ENCODE peak calls at places on chromosome 2, in four cellular contexts. C is NCI-H2081, B is fibroblast of the conjunctiva, F is mucosa of descending colon. O is an unnamed sample.
A peak's percentile ranks its signal among the peaks of the same experiment; 100 is the strongest.

GRCh38 chr2:2275451-2275850 is 55.6 kb downstream of the MYT1L start:
- DNase-seq in C (no peak), F (no peak), B (no peak), O (no peak)

GRCh38 chr2:54968561-54969218 is 81.6 kb downstream of the RTN4 start:
- DNase-seq in B (no peak), F (no peak), C (no peak), O (no peak)

GRCh38 chr2:75277111-75277510 is 77.8 kb upstream of the TACR1 start:
- DNase-seq in F (no peak), C (no peak), B (no peak), O (no peak)

GRCh38 chr2:233148354-233148753 is 88.2 kb downstream of the INPP5D start:
- DNase-seq in B (no peak), C (no peak), F (no peak), O (no peak)

GRCh38 chr2:162989507-162989906 is 150.9 kb upstream of the KCNH7 start:
- DNase-seq in B (no peak), C (peak; percentile 10), F (no peak), O (peak; percentile 24)

GRCh38 chr2:96970248-96970875 is 16.0 kb downstream of the FAM178B start:
- DNase-seq in F (peak; percentile 85), C (no peak), B (no peak), O (no peak)

GRCh38 chr2:224479826-224480225 is 77.9 kb upstream of the FAM124B start:
- DNase-seq in F (no peak), B (no peak), C (no peak), O (no peak)

GRCh38 chr2:172931923-172932520 is 143.6 kb upstream of the MAP3K20 start:
- DNase-seq in C (peak; percentile 67), F (peak; percentile 88), B (peak; percentile 56), O (peak; percentile 9)

GRCh38 chr2:218271487-218271797 is 1.1 kb downstream of the PNKD start:
- DNase-seq in C (no peak), B (no peak), F (no peak), O (no peak)

GRCh38 chr2:231393149-231394131 is 2.1 kb upstream of the B3GNT7 start:
- DNase-seq in C (no peak), B (no peak), F (no peak), O (no peak)

GRCh38 chr2:160007111-160007510 is 55.3 kb downstream of the PLA2R1 start:
- DNase-seq in C (no peak), B (no peak), F (no peak), O (no peak)

GRCh38 chr2:241014224-241014623 is 15.8 kb downstream of the SNED1 start:
- DNase-seq in C (no peak), B (no peak), F (no peak), O (no peak)

GRCh38 chr2:48504647-48505327 is 25.2 kb upstream of the STON1 start:
- DNase-seq in B (peak; percentile 72), F (no peak), C (no peak), O (no peak)

GRCh38 chr2:136490100-136490499 is 275.2 kb upstream of the THSD7B start:
- DNase-seq in F (no peak), B (no peak), C (no peak), O (no peak)

GRCh38 chr2:207970138-207970824 is 55.0 kb downstream of the PLEKHM3 start:
- DNase-seq in F (no peak), C (no peak), B (no peak), O (no peak)

GRCh38 chr2:30612371-30612770 is 165.3 kb downstream of the LCLAT1 start:
- DNase-seq in B (no peak), C (peak; percentile 10), F (no peak), O (peak; percentile 11)

GRCh38 chr2:5409925-5410360 is 282.2 kb upstream of the SOX11 start:
- DNase-seq in F (no peak), C (peak; percentile 75), B (no peak), O (peak; percentile 68)

O was measured in SHP77.